ENCODE peak calls at places on chromosomes 13 and 19, in six cellular contexts. V, N, A, Q, P and O are unnamed samples.

GRCh38 chr13:113178070-113178895 is 19.8 kb downstream of the PROZ start:
- ATAC-seq in V (no peak), N (no peak), A (no peak), Q (no peak), P (no peak), O (no peak)

GRCh38 chr19:48745208-48745995 is 1.3 kb downstream of the IZUMO1 start:
- ATAC-seq in V (peak; percentile 74), N (peak; percentile 73), A (peak; percentile 68), Q (peak; percentile 60), P (peak; percentile 73), O (peak; percentile 73)

GRCh38 chr13:86095351-86095750 is 296.1 kb upstream of the SLITRK6 start:
- ATAC-seq in V (no peak), N (no peak), A (no peak), Q (no peak), P (no peak), O (no peak)

GRCh38 chr19:49554701-49555181 is 25.6 kb downstream of the NOSIP start:
- ATAC-seq in V (no peak), N (peak; percentile 16), A (peak; percentile 25), Q (no peak), P (no peak), O (no peak)

GRCh38 chr19:8214802-8215201 is 5.6 kb downstream of the CERS4 start:
- ATAC-seq in V (no peak), N (no peak), A (no peak), Q (no peak), P (no peak), O (no peak)

GRCh38 chr13:45365558-45365885 is 24.5 kb upstream of the TPT1 start:
- ATAC-seq in V (no peak), N (no peak), A (no peak), Q (no peak), P (no peak), O (no peak)

GRCh38 chr19:28785961-28786360 is 427.0 kb downstream of the UQCRFS1 start:
- ATAC-seq in V (no peak), N (no peak), A (no peak), Q (no peak), P (no peak), O (no peak)

GRCh38 chr19:19105365-19106060 is 32.8 kb downstream of the TMEM161A start:
- ATAC-seq in V (peak; percentile 87), N (peak; percentile 85), A (peak; percentile 83), Q (no peak), P (no peak), O (no peak)

GRCh38 chr19:33268162-33268991 is 34.0 kb downstream of the CEBPA start:
- ATAC-seq in V (no peak), N (peak; percentile 14), A (no peak), Q (no peak), P (no peak), O (no peak)

GRCh38 chr13:47837104-47837880 is 163.8 kb downstream of the SUCLA2 start:
- ATAC-seq in V (no peak), N (no peak), A (no peak), Q (no peak), P (no peak), O (no peak)

GRCh38 chr19:4870025-4870700 is 2.7 kb upstream of the PLIN3 start:
- ATAC-seq in V (peak; percentile 69), N (peak; percentile 63), A (peak; percentile 39), Q (peak; percentile 41), P (no peak), O (peak; percentile 18)